ENCODE peak calls at places on chromosomes 11 and 22, in seven cellular contexts. I is tibial artery, Q is heart right ventricle, T is mucosa of descending colon, X is IMR-90, E is cardiac muscle cell, D is neural progenitor cell. U is an unnamed sample.
A peak's percentile ranks its signal among the peaks of the same experiment; 100 is the strongest.

GRCh38 chr11:130897262-130898182 is 18.8 kb downstream of the SNX19 start:
- DNase-seq in I (peak; percentile 96), Q (peak; percentile 73), T (peak; percentile 55), X (peak; percentile 99), E (no peak), D (no peak), U (no peak)

GRCh38 chr22:32621656-32622003 is 147.0 kb downstream of the FBXO7 start:
- DNase-seq in I (no peak), Q (no peak), T (no peak), X (no peak), E (no peak), D (no peak), U (no peak)

GRCh38 chr11:93536346-93536871 is 6.8 kb downstream of the SMCO4 start:
- DNase-seq in I (no peak), Q (peak; percentile 34), T (no peak), X (no peak), E (no peak), D (no peak), U (no peak)

GRCh38 chr11:73230276-73230875 is 12.3 kb downstream of the P2RY2 start:
- DNase-seq in I (peak; percentile 39), Q (no peak), T (no peak), X (no peak), E (no peak), D (no peak), U (peak; percentile 11)

GRCh38 chr22:42428025-42428424 is 4.2 kb downstream of the NFAM1 start:
- DNase-seq in I (no peak), Q (no peak), T (no peak), X (no peak), E (no peak), D (no peak), U (peak; percentile 73)

GRCh38 chr22:20424553-20424936 is 13.1 kb downstream of the SCARF2 start:
- DNase-seq in I (no peak), Q (no peak), T (peak; percentile 38), X (no peak), E (no peak), D (no peak), U (no peak)

GRCh38 chr11:18844753-18845367 is 53.3 kb upstream of the PTPN5 start:
- DNase-seq in I (no peak), Q (no peak), T (no peak), X (peak; percentile 33), E (peak; percentile 57), D (peak; percentile 64), U (peak; percentile 37)

GRCh38 chr22:43506487-43506886 is 94.7 kb downstream of the MPPED1 start:
- DNase-seq in I (no peak), Q (no peak), T (no peak), X (no peak), E (no peak), D (no peak), U (peak; percentile 58)

GRCh38 chr11:77677138-77677537 is 39.5 kb upstream of the CLNS1A start:
- DNase-seq in I (no peak), Q (no peak), T (no peak), X (peak; percentile 35), E (no peak), D (no peak), U (no peak)

GRCh38 chr22:43867839-43868652 is 5.7 kb upstream of the SULT4A1 start:
- DNase-seq in I (no peak), Q (peak; percentile 71), T (peak; percentile 33), X (peak; percentile 73), E (peak; percentile 90), D (peak; percentile 94), U (peak; percentile 89)

GRCh38 chr22:30575011-30575671 is 676 bp upstream of the GAL3ST1 start:
- DNase-seq in I (peak; percentile 91), Q (peak; percentile 47), T (no peak), X (peak; percentile 70), E (no peak), D (peak; percentile 31), U (peak; percentile 86)

GRCh38 chr11:65636810-65637557 is 917 bp upstream of the SIPA1 start:
- DNase-seq in I (no peak), Q (no peak), T (no peak), X (no peak), E (no peak), D (no peak), U (no peak)

GRCh38 chr11:65183201-65183891 is 1.6 kb downstream of the CAPN1 start:
- DNase-seq in I (no peak), Q (no peak), T (peak; percentile 62), X (no peak), E (no peak), D (no peak), U (peak; percentile 50)

GRCh38 chr11:27084407-27084985 is 43.9 kb downstream of the BBOX1 start:
- DNase-seq in I (no peak), Q (no peak), T (no peak), X (peak; percentile 30), E (peak; percentile 2), D (peak; percentile 28), U (no peak)

GRCh38 chr11:8219257-8220021 is 44.2 kb downstream of the LMO1 start:
- DNase-seq in I (no peak), Q (no peak), T (no peak), X (peak; percentile 55), E (peak; percentile 60), D (peak; percentile 72), U (peak; percentile 88)

GRCh38 chr11:27934830-27935145 is 173.2 kb downstream of the KIF18A start:
- DNase-seq in I (no peak), Q (no peak), T (no peak), X (peak; percentile 98), E (no peak), D (no peak), U (no peak)

GRCh38 chr11:110928373-110928772 is 216.1 kb upstream of the ARHGAP20 start:
- DNase-seq in I (no peak), Q (no peak), T (no peak), X (no peak), E (no peak), D (no peak), U (no peak)

GRCh38 chr11:107562647-107563208 is 2.8 kb downstream of the ALKBH8 start:
- DNase-seq in I (no peak), Q (no peak), T (no peak), X (peak; percentile 91), E (no peak), D (no peak), U (no peak)
- H3K4me3 ChIP-seq in I (no peak overlapping the region), Q (no peak overlapping the region), T (no peak overlapping the region), X (no peak overlapping the region), E (no peak overlapping the region), D (no peak overlapping the region), U (no peak overlapping the region)

GRCh38 chr22:40320687-40321086 is 25.6 kb upstream of the ADSL start:
- DNase-seq in I (no peak), Q (no peak), T (no peak), X (no peak), E (no peak), D (no peak), U (no peak)
- H3K36me3 ChIP-seq in I (peaks cover 94% of the 10 kb centered on the region), Q (peaks cover 96% of the 10 kb centered on the region), T (peaks cover 13% of the 10 kb centered on the region), X (peaks cover 35% of the 10 kb centered on the region), E (peaks cover 71% of the 10 kb centered on the region), D (peaks cover 2% of the 10 kb centered on the region), U (peaks cover 23% of the 10 kb centered on the region)

GRCh38 chr11:103581680-103582265 is 454.7 kb upstream of the DDI1 start:
- DNase-seq in I (no peak), Q (no peak), T (no peak), X (peak; percentile 35), E (no peak), D (peak; percentile 3), U (no peak)
- H3K4me3 ChIP-seq in I (no peak overlapping the region), Q (no peak overlapping the region), T (no peak overlapping the region), X (no peak overlapping the region), E (no peak overlapping the region), D (no peak overlapping the region), U (no peak overlapping the region)

GRCh38 chr22:26466196-26466595 is 17.4 kb downstream of the HPS4 start:
- DNase-seq in I (peak; percentile 3), Q (no peak), T (no peak), X (no peak), E (no peak), D (no peak), U (no peak)

GRCh38 chr22:26462971-26463661 is 20.5 kb downstream of the HPS4 start:
- DNase-seq in I (peak; percentile 46), Q (no peak), T (no peak), X (peak; percentile 19), E (peak; percentile 42), D (peak; percentile 66), U (no peak)

GRCh38 chr22:26463688-26464087 is 19.9 kb downstream of the HPS4 start:
- DNase-seq in I (peak; percentile 40), Q (no peak), T (no peak), X (no peak), E (no peak), D (no peak), U (no peak)

GRCh38 chr22:26462051-26462450 is 21.5 kb downstream of the HPS4 start:
- DNase-seq in I (peak; percentile 32), Q (no peak), T (no peak), X (no peak), E (no peak), D (no peak), U (no peak)

GRCh38 chr22:26464312-26464711 is 19.3 kb downstream of the HPS4 start:
- DNase-seq in I (peak; percentile 65), Q (no peak), T (no peak), X (no peak), E (no peak), D (no peak), U (no peak)
- H3K36me3 ChIP-seq in I (peaks cover 98% of the 10 kb centered on the region), Q (peaks cover 94% of the 10 kb centered on the region), T (peaks cover 5% of the 10 kb centered on the region), X (peaks cover 52% of the 10 kb centered on the region), E (peaks cover 44% of the 10 kb centered on the region), D (no peaks in the 10 kb centered on the region), U (peaks cover 47% of the 10 kb centered on the region)

GRCh38 chr22:45069925-45070324 is 60.1 kb upstream of the PHF21B start:
- DNase-seq in I (no peak), Q (no peak), T (no peak), X (no peak), E (no peak), D (no peak), U (no peak)

GRCh38 chr22:45067731-45068130 is 57.9 kb upstream of the PHF21B start:
- DNase-seq in I (no peak), Q (no peak), T (no peak), X (no peak), E (no peak), D (no peak), U (no peak)

GRCh38 chr22:45072322-45072903 is 62.6 kb upstream of the PHF21B start:
- DNase-seq in I (no peak), Q (no peak), T (no peak), X (peak; percentile 81), E (no peak), D (peak; percentile 58), U (peak; percentile 89)

GRCh38 chr22:45073064-45073463 is 63.3 kb upstream of the PHF21B start:
- DNase-seq in I (no peak), Q (no peak), T (no peak), X (no peak), E (no peak), D (no peak), U (no peak)

GRCh38 chr22:45071618-45072017 is 61.8 kb upstream of the PHF21B start:
- DNase-seq in I (no peak), Q (no peak), T (no peak), X (no peak), E (no peak), D (no peak), U (no peak)
- H3K4me3 ChIP-seq in I (no peak overlapping the region), Q (no peak overlapping the region), T (no peak overlapping the region), X (no peak overlapping the region), E (no peak overlapping the region), D (no peak overlapping the region), U (no peak overlapping the region)

GRCh38 chr22:19351604-19352003 is 60.1 kb upstream of the CLTCL1 start:
- DNase-seq in I (no peak), Q (no peak), T (no peak), X (no peak), E (no peak), D (no peak), U (no peak)
- H3K36me3 ChIP-seq in I (peaks cover 100% of the 10 kb centered on the region), Q (peaks cover 100% of the 10 kb centered on the region), T (no peaks in the 10 kb centered on the region), X (peaks cover 67% of the 10 kb centered on the region), E (peaks cover 43% of the 10 kb centered on the region), D (no peaks in the 10 kb centered on the region), U (peaks cover 44% of the 10 kb centered on the region)

GRCh38 chr22:45996241-45997076 is 19.5 kb upstream of the WNT7B start:
- DNase-seq in I (peak; percentile 81), Q (peak; percentile 76), T (peak; percentile 77), X (peak; percentile 42), E (no peak), D (no peak), U (no peak)
- H3K4me3 ChIP-seq in I (no peak overlapping the region), Q (peak overlapping the region; percentile 15), T (no peak overlapping the region), X (no peak overlapping the region), E (no peak overlapping the region), D (no peak overlapping the region), U (no peak overlapping the region)

U was measured in H7.